ENCODE peak calls at places on chromosome 1, in four cellular contexts. W is transverse colon, Q is suprapubic skin, C is K562. R is an unnamed sample.
A peak's percentile ranks its signal among the peaks of the same experiment; 100 is the strongest.

GRCh38 chr1:44605904-44606615 is 68.2 kb downstream of the TMEM53 start:
- DNase-seq in W (no peak), Q (no peak), C (no peak), R (no peak)

GRCh38 chr1:238108417-238108816 is 217.7 kb upstream of the ZP4 start:
- DNase-seq in W (no peak), Q (no peak), C (no peak), R (no peak)

GRCh38 chr1:226762988-226763740 is 24.1 kb upstream of the ITPKB start:
- DNase-seq in W (no peak), Q (no peak), C (no peak), R (no peak)

GRCh38 chr1:179083031-179083345 is 1.1 kb downstream of the TOR3A start:
- DNase-seq in W (no peak), Q (no peak), C (no peak), R (no peak)

GRCh38 chr1:8239306-8240023 is 78.4 kb upstream of the SLC45A1 start:
- DNase-seq in W (peak; percentile 71), Q (no peak), C (no peak), R (no peak)

GRCh38 chr1:59714219-59714618 is 100.5 kb upstream of the HOOK1 start:
- DNase-seq in W (no peak), Q (no peak), C (no peak), R (no peak)

GRCh38 chr1:70778934-70779333 is 268.7 kb downstream of the PTGER3 start:
- DNase-seq in W (no peak), Q (no peak), C (no peak), R (no peak)

GRCh38 chr1:54477153-54477561 is 70.9 kb upstream of the ACOT11 start:
- DNase-seq in W (no peak), Q (no peak), C (no peak), R (no peak)

GRCh38 chr1:36085686-36086526 is 2.0 kb downstream of the TEKT2 start:
- DNase-seq in W (no peak), Q (no peak), C (no peak), R (no peak)

GRCh38 chr1:14470802-14471201 is 127.7 kb upstream of the KAZN start:
- DNase-seq in W (no peak), Q (no peak), C (no peak), R (no peak)

GRCh38 chr1:172902861-172903381 is 147.8 kb downstream of the TNFSF18 start:
- DNase-seq in W (no peak), Q (no peak), C (no peak), R (no peak)

GRCh38 chr1:154745750-154746425 is 124.2 kb downstream of the KCNN3 start:
- DNase-seq in W (no peak), Q (no peak), C (no peak), R (no peak)

GRCh38 chr1:6052543-6053205 is 7.0 kb downstream of the KCNAB2 start:
- DNase-seq in W (peak; percentile 54), Q (no peak), C (peak; percentile 71), R (peak; percentile 74)

GRCh38 chr1:46004491-46004890 is 127.9 kb downstream of the PIK3R3 start:
- DNase-seq in W (no peak), Q (no peak), C (no peak), R (no peak)

GRCh38 chr1:200969726-200970521 is 53.6 kb downstream of the KIF21B start:
- DNase-seq in W (no peak), Q (no peak), C (no peak), R (no peak)

GRCh38 chr1:27144349-27144748 is 10.6 kb downstream of the SLC9A1 start:
- DNase-seq in W (peak; percentile 76), Q (no peak), C (no peak), R (no peak)

GRCh38 chr1:115337276-115337632 is 795 bp downstream of the NGF start:
- DNase-seq in W (no peak), Q (no peak), C (no peak), R (no peak)

GRCh38 chr1:119160851-119161250 is 20.4 kb upstream of the WARS2 start:
- DNase-seq in W (no peak), Q (no peak), C (no peak), R (no peak)

GRCh38 chr1:19425643-19426245 is 59.6 kb downstream of the CAPZB start:
- DNase-seq in W (no peak), Q (no peak), C (no peak), R (no peak)

GRCh38 chr1:226640737-226641136 is 92.2 kb downstream of the STUM start:
- DNase-seq in W (no peak), Q (no peak), C (no peak), R (no peak)

GRCh38 chr1:1171551-1172340 is 1.9 kb upstream of the TTLL10 start:
- DNase-seq in W (no peak), Q (no peak), C (no peak), R (no peak)

GRCh38 chr1:42943166-42943565 is 15.5 kb downstream of the SLC2A1 start:
- DNase-seq in W (peak; percentile 89), Q (no peak), C (no peak), R (no peak)

GRCh38 chr1:154104433-154105082 is 50.3 kb downstream of the NUP210L start:
- DNase-seq in W (no peak), Q (no peak), C (no peak), R (no peak)

GRCh38 chr1:15919316-15919715 is 56.6 kb downstream of the ZBTB17 start:
- DNase-seq in W (no peak), Q (no peak), C (peak; percentile 16), R (no peak)

GRCh38 chr1:210800301-210800700 is 333.6 kb downstream of the KCNH1 start:
- DNase-seq in W (no peak), Q (no peak), C (no peak), R (no peak)

GRCh38 chr1:15290382-15290781 is 43.4 kb downstream of the FHAD1 start:
- DNase-seq in W (no peak), Q (no peak), C (no peak), R (no peak)

GRCh38 chr1:164659621-164660414 is 100.8 kb downstream of the PBX1 start:
- DNase-seq in W (peak; percentile 30), Q (no peak), C (no peak), R (no peak)

GRCh38 chr1:181430015-181430657 is 53.2 kb upstream of the CACNA1E start:
- DNase-seq in W (no peak), Q (no peak), C (no peak), R (no peak)

GRCh38 chr1:199719156-199719842 is 308.2 kb upstream of the NR5A2 start:
- DNase-seq in W (no peak), Q (no peak), C (no peak), R (no peak)

GRCh38 chr1:229848762-229849677 is 218.0 kb upstream of the GALNT2 start:
- DNase-seq in W (no peak), Q (no peak), C (peak; percentile 67), R (no peak)

GRCh38 chr1:153617677-153618076 is 1.6 kb upstream of the S100A14 start:
- DNase-seq in W (peak; percentile 94), Q (peak; percentile 87), C (peak; percentile 68), R (peak; percentile 55)

GRCh38 chr1:98870959-98871903 is 133.4 kb downstream of the PLPPR5 start:
- DNase-seq in W (no peak), Q (no peak), C (no peak), R (no peak)

GRCh38 chr1:1630965-1631792 is 794 bp upstream of the MMP23B start:
- DNase-seq in W (peak; percentile 60), Q (no peak), C (no peak), R (peak; percentile 36)

GRCh38 chr1:38578444-38578951 is 281.1 kb downstream of the RRAGC start:
- DNase-seq in W (no peak), Q (peak; percentile 60), C (no peak), R (no peak)

GRCh38 chr1:193589597-193590040 is 403.2 kb upstream of the B3GALT2 start:
- DNase-seq in W (no peak), Q (no peak), C (no peak), R (peak; percentile 15)

GRCh38 chr1:238658766-238659165 is 727.6 kb upstream of the CHRM3 start:
- DNase-seq in W (no peak), Q (no peak), C (no peak), R (no peak)

GRCh38 chr1:67672260-67672803 is 12.7 kb upstream of the GADD45A start:
- DNase-seq in W (no peak), Q (no peak), C (no peak), R (no peak)

DNA sequence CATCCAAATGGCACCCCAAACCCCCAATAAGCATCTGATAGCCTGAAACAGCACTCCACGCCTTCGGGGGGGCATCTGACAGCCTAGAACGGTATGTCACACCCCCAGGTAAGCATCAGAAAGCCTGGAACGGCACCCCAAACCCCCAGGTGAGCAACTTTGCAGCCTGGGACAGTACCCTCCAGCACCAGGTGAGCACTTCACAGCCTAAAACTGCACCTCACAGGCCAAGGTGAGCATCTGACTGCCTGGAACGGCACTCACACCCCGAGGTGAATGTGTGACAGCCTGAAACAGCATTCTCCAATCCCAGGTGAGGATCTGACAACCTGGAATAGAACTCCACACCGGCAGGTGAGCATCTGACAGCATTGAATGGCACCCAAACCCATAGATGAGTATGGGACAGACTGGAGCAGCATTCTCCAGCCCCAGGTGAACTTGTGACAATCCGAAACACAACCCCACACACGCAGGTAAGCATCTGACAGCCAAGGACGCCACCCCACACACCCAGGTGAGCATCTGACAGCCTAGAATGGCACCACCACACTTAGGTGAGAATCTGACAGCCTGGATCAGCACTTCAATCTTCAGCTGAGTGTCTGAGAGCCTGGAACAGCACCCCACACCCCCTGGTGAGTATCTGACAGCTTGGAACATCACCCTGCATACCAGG is 18.3 kb upstream of the MMEL1 start:
- DNase-seq in W (no peak), Q (no peak), C (no peak), R (no peak)
- H3K4me3 ChIP-seq in W (no peak overlapping the region), Q (no peak overlapping the region), C (no peak overlapping the region), R (no peak overlapping the region)

GRCh38 chr1:183075861-183076260 is 52.6 kb downstream of the LAMC1 start:
- DNase-seq in W (no peak), Q (no peak), C (no peak), R (no peak)
- H3K4me1 ChIP-seq in W (peaks cover 18% of the 10 kb centered on the region), Q (peaks cover 45% of the 10 kb centered on the region), C (no peaks in the 10 kb centered on the region), R (peaks cover 53% of the 10 kb centered on the region)

GRCh38 chr1:234979316-234980223 is 149.1 kb downstream of the TOMM20 start:
- DNase-seq in W (no peak), Q (peak; percentile 78), C (no peak), R (no peak)

GRCh38 chr1:234976880-234977680 is 151.6 kb downstream of the TOMM20 start:
- DNase-seq in W (no peak), Q (peak; percentile 23), C (no peak), R (no peak)

GRCh38 chr1:234980224-234980656 is 148.4 kb downstream of the TOMM20 start:
- DNase-seq in W (no peak), Q (no peak), C (no peak), R (no peak)

GRCh38 chr1:234977891-234978396 is 150.7 kb downstream of the TOMM20 start:
- DNase-seq in W (no peak), Q (peak; percentile 58), C (no peak), R (no peak)

GRCh38 chr1:234978397-234979291 is 150.0 kb downstream of the TOMM20 start:
- DNase-seq in W (peak; percentile 79), Q (no peak), C (peak; percentile 80), R (peak; percentile 61)
- TF ChIP-seq EP300 in W (peak; percentile 31), Q (no peak), C (peak; percentile 81), R (no peak)

GRCh38 chr1:198258491-198258890 is 101.7 kb downstream of the NEK7 start:
- DNase-seq in W (no peak), Q (no peak), C (no peak), R (no peak)
- H3K4me3 ChIP-seq in W (no peak overlapping the region), Q (no peak overlapping the region), C (no peak overlapping the region), R (no peak overlapping the region)

DNA sequence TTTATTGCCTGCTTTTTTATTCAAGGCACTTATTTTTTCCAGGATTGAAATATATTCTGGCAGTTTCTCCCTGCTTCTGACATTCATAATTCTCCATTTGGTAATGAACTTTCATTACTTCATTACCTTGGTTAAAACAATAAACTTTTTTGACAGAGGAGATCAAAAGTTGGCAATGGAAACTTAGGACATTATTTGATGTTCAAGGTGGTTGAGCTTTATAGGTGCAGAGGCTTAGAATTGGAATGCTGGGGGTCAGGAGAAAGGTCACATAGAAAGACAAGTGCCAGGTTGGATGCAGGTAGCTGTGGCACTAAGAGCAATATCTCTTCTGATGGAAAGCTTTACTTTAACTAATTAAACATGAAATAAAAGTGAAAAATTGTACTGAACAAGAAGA is 152.4 kb downstream of the SPATA46 start:
- DNase-seq in W (no peak), Q (no peak), C (no peak), R (no peak)
- H3K4me1 ChIP-seq in W (peaks cover 11% of the 10 kb centered on the region), Q (no peaks in the 10 kb centered on the region), C (no peaks in the 10 kb centered on the region), R (no peaks in the 10 kb centered on the region)